ENCODE peak calls at places on chromosomes 2 and 18, in nine cellular contexts. One of them, this sample, is unnamed.

GRCh38 chr2:150413890-150414289 is 73.6 kb downstream of the RND3 start:
- DNase-seq in K562: no peak
- DNase-seq in kidney: no peak
- DNase-seq in neural crest cell: no peak
- DNase-seq in fibroblast of lung: no peak
- DNase-seq in fibroblast of mammary gland: no peak
- DNase-seq in progenitor cell of endocrine pancreas: no peak
- DNase-seq in ovary: no peak
- DNase-seq in endothelial cell: no peak
- DNase-seq in this sample: no peak

GRCh38 chr18:75638223-75638596 is 210.7 kb upstream of the SMIM21 start:
- DNase-seq in K562: no peak
- DNase-seq in kidney: no peak
- DNase-seq in neural crest cell: no peak
- DNase-seq in fibroblast of lung: peak
- DNase-seq in fibroblast of mammary gland: peak
- DNase-seq in progenitor cell of endocrine pancreas: no peak
- DNase-seq in ovary: no peak
- DNase-seq in endothelial cell: no peak
- DNase-seq in this sample: no peak

GRCh38 chr18:76923485-76924085 is 101.2 kb downstream of the ZNF236 start:
- DNase-seq in K562: peak
- DNase-seq in kidney: no peak
- DNase-seq in neural crest cell: peak
- DNase-seq in fibroblast of lung: no peak
- DNase-seq in fibroblast of mammary gland: peak
- DNase-seq in progenitor cell of endocrine pancreas: no peak
- DNase-seq in ovary: no peak
- DNase-seq in endothelial cell: peak
- DNase-seq in this sample: peak

GRCh38 chr2:136361521-136361920 is 243.6 kb upstream of the CXCR4 start:
- DNase-seq in K562: no peak
- DNase-seq in kidney: no peak
- DNase-seq in neural crest cell: no peak
- DNase-seq in fibroblast of lung: no peak
- DNase-seq in fibroblast of mammary gland: no peak
- DNase-seq in progenitor cell of endocrine pancreas: no peak
- DNase-seq in ovary: no peak
- DNase-seq in endothelial cell: no peak
- DNase-seq in this sample: no peak

GRCh38 chr2:123993728-123994323 is 31.3 kb upstream of the CNTNAP5 start:
- DNase-seq in K562: peak
- DNase-seq in kidney: no peak
- DNase-seq in neural crest cell: peak
- DNase-seq in fibroblast of lung: peak
- DNase-seq in fibroblast of mammary gland: peak
- DNase-seq in progenitor cell of endocrine pancreas: peak
- DNase-seq in ovary: no peak
- DNase-seq in endothelial cell: peak
- DNase-seq in this sample: peak

GRCh38 chr2:223896751-223897320 is 48.3 kb downstream of the WDFY1 start:
- DNase-seq in K562: no peak
- DNase-seq in kidney: no peak
- DNase-seq in neural crest cell: no peak
- DNase-seq in fibroblast of lung: peak
- DNase-seq in fibroblast of mammary gland: peak
- DNase-seq in progenitor cell of endocrine pancreas: no peak
- DNase-seq in ovary: no peak
- DNase-seq in endothelial cell: no peak
- DNase-seq in this sample: no peak

GRCh38 chr2:235641333-235641732 is 147.5 kb downstream of the AGAP1 start:
- DNase-seq in K562: no peak
- DNase-seq in kidney: no peak
- DNase-seq in neural crest cell: no peak
- DNase-seq in fibroblast of lung: peak
- DNase-seq in fibroblast of mammary gland: peak
- DNase-seq in progenitor cell of endocrine pancreas: no peak
- DNase-seq in ovary: no peak
- DNase-seq in endothelial cell: no peak
- DNase-seq in this sample: no peak

GRCh38 chr2:119316066-119316465 is 50.6 kb downstream of the C2orf76 start:
- DNase-seq in K562: no peak
- DNase-seq in kidney: no peak
- DNase-seq in neural crest cell: no peak
- DNase-seq in fibroblast of lung: no peak
- DNase-seq in fibroblast of mammary gland: no peak
- DNase-seq in progenitor cell of endocrine pancreas: no peak
- DNase-seq in ovary: no peak
- DNase-seq in endothelial cell: no peak
- DNase-seq in this sample: no peak

GRCh38 chr2:129301431-129301913 is 678.0 kb upstream of the RAB6C start:
- DNase-seq in K562: no peak
- DNase-seq in kidney: no peak
- DNase-seq in neural crest cell: no peak
- DNase-seq in fibroblast of lung: no peak
- DNase-seq in fibroblast of mammary gland: no peak
- DNase-seq in progenitor cell of endocrine pancreas: no peak
- DNase-seq in ovary: no peak
- DNase-seq in endothelial cell: no peak
- DNase-seq in this sample: no peak

GRCh38 chr18:28267878-28268625 is 91.1 kb upstream of the CDH2 start:
- DNase-seq in K562: no peak
- DNase-seq in kidney: no peak
- DNase-seq in neural crest cell: no peak
- DNase-seq in fibroblast of lung: no peak
- DNase-seq in fibroblast of mammary gland: peak
- DNase-seq in progenitor cell of endocrine pancreas: no peak
- DNase-seq in ovary: no peak
- DNase-seq in endothelial cell: no peak
- DNase-seq in this sample: no peak

GRCh38 chr2:139369423-139370409 is 589.5 kb upstream of the NXPH2 start:
- DNase-seq in K562: no peak
- DNase-seq in kidney: no peak
- DNase-seq in neural crest cell: no peak
- DNase-seq in fibroblast of lung: no peak
- DNase-seq in fibroblast of mammary gland: no peak
- DNase-seq in progenitor cell of endocrine pancreas: no peak
- DNase-seq in ovary: no peak
- DNase-seq in endothelial cell: no peak
- DNase-seq in this sample: no peak

GRCh38 chr18:78080081-78080480 is 830.4 kb downstream of the GALR1 start:
- DNase-seq in K562: no peak
- DNase-seq in kidney: no peak
- DNase-seq in neural crest cell: no peak
- DNase-seq in fibroblast of lung: no peak
- DNase-seq in fibroblast of mammary gland: no peak
- DNase-seq in progenitor cell of endocrine pancreas: no peak
- DNase-seq in ovary: no peak
- DNase-seq in endothelial cell: no peak
- DNase-seq in this sample: no peak

GRCh38 chr2:24824966-24825882 is 32.0 kb downstream of the CENPO start:
- DNase-seq in K562: peak
- DNase-seq in kidney: no peak
- DNase-seq in neural crest cell: no peak
- DNase-seq in fibroblast of lung: no peak
- DNase-seq in fibroblast of mammary gland: peak
- DNase-seq in progenitor cell of endocrine pancreas: no peak
- DNase-seq in ovary: no peak
- DNase-seq in endothelial cell: no peak
- DNase-seq in this sample: no peak

GRCh38 chr2:20582600-20583221 is 68.2 kb downstream of the HS1BP3 start:
- DNase-seq in K562: no peak
- DNase-seq in kidney: peak
- DNase-seq in neural crest cell: no peak
- DNase-seq in fibroblast of lung: no peak
- DNase-seq in fibroblast of mammary gland: no peak
- DNase-seq in progenitor cell of endocrine pancreas: no peak
- DNase-seq in ovary: peak
- DNase-seq in endothelial cell: no peak
- DNase-seq in this sample: no peak

GRCh38 chr18:23209796-23210195 is 74.5 kb downstream of the CABLES1 start:
- DNase-seq in K562: no peak
- DNase-seq in kidney: no peak
- DNase-seq in neural crest cell: no peak
- DNase-seq in fibroblast of lung: no peak
- DNase-seq in fibroblast of mammary gland: no peak
- DNase-seq in progenitor cell of endocrine pancreas: no peak
- DNase-seq in ovary: no peak
- DNase-seq in endothelial cell: no peak
- DNase-seq in this sample: no peak

GRCh38 chr18:8608795-8609673 is at the start of gene RAB12:
- DNase-seq in K562: peak
- DNase-seq in kidney: peak
- DNase-seq in neural crest cell: peak
- DNase-seq in fibroblast of lung: peak
- DNase-seq in fibroblast of mammary gland: peak
- DNase-seq in progenitor cell of endocrine pancreas: peak
- DNase-seq in ovary: peak
- DNase-seq in endothelial cell: peak
- DNase-seq in this sample: peak

GRCh38 chr2:18829331-18829902 is 240.0 kb upstream of the NT5C1B start:
- DNase-seq in K562: no peak
- DNase-seq in kidney: no peak
- DNase-seq in neural crest cell: no peak
- DNase-seq in fibroblast of lung: peak
- DNase-seq in fibroblast of mammary gland: peak
- DNase-seq in progenitor cell of endocrine pancreas: no peak
- DNase-seq in ovary: no peak
- DNase-seq in endothelial cell: no peak
- DNase-seq in this sample: no peak

GRCh38 chr2:120864981-120865380 is 129.3 kb downstream of the GLI2 start:
- DNase-seq in K562: no peak
- DNase-seq in kidney: peak
- DNase-seq in neural crest cell: no peak
- DNase-seq in fibroblast of lung: no peak
- DNase-seq in fibroblast of mammary gland: peak
- DNase-seq in progenitor cell of endocrine pancreas: no peak
- DNase-seq in ovary: peak
- DNase-seq in endothelial cell: no peak
- DNase-seq in this sample: no peak

GRCh38 chr2:99488587-99488998 is 1.2 kb downstream of the REV1 start:
- DNase-seq in K562: peak
- DNase-seq in kidney: no peak
- DNase-seq in neural crest cell: no peak
- DNase-seq in fibroblast of lung: peak
- DNase-seq in fibroblast of mammary gland: peak
- DNase-seq in progenitor cell of endocrine pancreas: no peak
- DNase-seq in ovary: no peak
- DNase-seq in endothelial cell: peak
- DNase-seq in this sample: no peak

GRCh38 chr2:239202836-239203235 is 198.0 kb downstream of the HDAC4 start:
- DNase-seq in K562: no peak
- DNase-seq in kidney: peak
- DNase-seq in neural crest cell: no peak
- DNase-seq in fibroblast of lung: no peak
- DNase-seq in fibroblast of mammary gland: no peak
- DNase-seq in progenitor cell of endocrine pancreas: no peak
- DNase-seq in ovary: peak
- DNase-seq in endothelial cell: no peak
- DNase-seq in this sample: peak
- TF ChIP-seq CTCF in K562: no peak
- TF ChIP-seq CTCF in kidney: no peak
- TF ChIP-seq CTCF in neural crest cell: no peak
- TF ChIP-seq CTCF in fibroblast of lung: no peak
- TF ChIP-seq CTCF in fibroblast of mammary gland: no peak
- TF ChIP-seq CTCF in progenitor cell of endocrine pancreas: no peak
- TF ChIP-seq CTCF in ovary: no peak
- TF ChIP-seq CTCF in endothelial cell: no peak
- TF ChIP-seq CTCF in this sample: no peak

GRCh38 chr2:23803965-23804542 is 122.9 kb downstream of the ATAD2B start:
- DNase-seq in K562: peak
- DNase-seq in kidney: no peak
- DNase-seq in neural crest cell: no peak
- DNase-seq in fibroblast of lung: peak
- DNase-seq in fibroblast of mammary gland: peak
- DNase-seq in progenitor cell of endocrine pancreas: no peak
- DNase-seq in ovary: peak
- DNase-seq in endothelial cell: peak
- DNase-seq in this sample: no peak
- TF ChIP-seq CTCF in K562: peak
- TF ChIP-seq CTCF in kidney: no peak
- TF ChIP-seq CTCF in neural crest cell: peak
- TF ChIP-seq CTCF in fibroblast of lung: no peak
- TF ChIP-seq CTCF in fibroblast of mammary gland: peak
- TF ChIP-seq CTCF in progenitor cell of endocrine pancreas: peak
- TF ChIP-seq CTCF in ovary: no peak
- TF ChIP-seq CTCF in endothelial cell: no peak
- TF ChIP-seq CTCF in this sample: no peak

DNA sequence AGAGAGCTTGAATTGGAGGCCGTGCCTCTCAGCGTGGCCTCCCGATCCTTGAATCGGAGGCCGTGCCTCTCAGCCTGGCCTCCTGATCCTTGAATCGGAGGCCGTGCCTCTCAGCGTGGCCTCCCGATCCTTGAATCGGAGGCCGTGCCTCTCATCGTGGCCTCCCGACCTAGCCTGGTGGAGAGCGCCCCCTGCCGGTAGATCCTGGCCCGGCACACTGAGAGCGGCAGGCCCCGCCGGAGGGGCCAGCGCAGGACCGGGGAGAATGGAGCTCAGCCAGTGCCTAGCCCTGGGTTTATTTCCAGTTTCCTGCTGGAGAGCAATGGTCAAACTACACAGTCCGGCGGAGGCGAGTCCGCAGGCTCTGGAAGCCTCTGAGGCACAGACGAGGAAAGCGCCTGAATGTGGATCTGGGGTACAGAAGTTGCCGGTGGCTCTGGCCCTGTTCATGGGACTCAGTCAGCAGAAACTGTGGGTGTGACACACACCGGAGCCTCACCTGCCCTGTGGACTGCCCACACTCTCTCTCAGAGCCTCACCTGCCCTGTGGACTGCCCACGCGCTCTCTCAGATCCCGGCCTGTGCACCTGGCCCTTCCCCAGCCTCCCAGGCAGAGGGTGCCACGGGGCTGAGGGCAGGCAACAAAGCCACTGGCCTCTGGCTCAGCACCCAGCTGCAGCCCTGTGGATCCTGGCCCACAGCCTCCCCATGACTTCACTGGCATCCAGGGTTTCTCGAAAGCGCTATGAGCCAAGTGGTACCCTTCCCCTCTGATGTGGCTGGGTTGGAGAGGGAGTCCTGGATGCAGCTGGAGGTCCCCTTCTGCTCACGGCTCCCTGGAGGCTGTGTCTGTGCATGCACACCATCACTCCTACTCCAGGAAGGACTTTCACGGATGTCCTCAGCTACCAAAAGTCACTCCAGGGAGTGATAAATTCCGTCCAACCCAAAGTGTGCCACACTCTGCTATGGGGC is 1.5 kb downstream of the IL36B start:
- DNase-seq in K562: peak
- DNase-seq in kidney: no peak
- DNase-seq in neural crest cell: no peak
- DNase-seq in fibroblast of lung: no peak
- DNase-seq in fibroblast of mammary gland: no peak
- DNase-seq in progenitor cell of endocrine pancreas: no peak
- DNase-seq in ovary: no peak
- DNase-seq in endothelial cell: no peak
- DNase-seq in this sample: no peak
- TF ChIP-seq CTCF in K562: peak
- TF ChIP-seq CTCF in kidney: no peak
- TF ChIP-seq CTCF in neural crest cell: no peak
- TF ChIP-seq CTCF in fibroblast of lung: no peak
- TF ChIP-seq CTCF in fibroblast of mammary gland: no peak
- TF ChIP-seq CTCF in progenitor cell of endocrine pancreas: no peak
- TF ChIP-seq CTCF in ovary: no peak
- TF ChIP-seq CTCF in endothelial cell: no peak
- TF ChIP-seq CTCF in this sample: no peak

GRCh38 chr2:226114436-226114835 is 685.2 kb downstream of the IRS1 start:
- DNase-seq in K562: no peak
- DNase-seq in kidney: no peak
- DNase-seq in neural crest cell: no peak
- DNase-seq in fibroblast of lung: peak
- DNase-seq in fibroblast of mammary gland: peak
- DNase-seq in progenitor cell of endocrine pancreas: no peak
- DNase-seq in ovary: no peak
- DNase-seq in endothelial cell: no peak
- DNase-seq in this sample: no peak
- TF ChIP-seq CTCF in K562: no peak
- TF ChIP-seq CTCF in kidney: no peak
- TF ChIP-seq CTCF in neural crest cell: no peak
- TF ChIP-seq CTCF in fibroblast of lung: no peak
- TF ChIP-seq CTCF in fibroblast of mammary gland: no peak
- TF ChIP-seq CTCF in progenitor cell of endocrine pancreas: no peak
- TF ChIP-seq CTCF in ovary: no peak
- TF ChIP-seq CTCF in endothelial cell: no peak
- TF ChIP-seq CTCF in this sample: no peak

This sample was measured in glutamatergic neuron.